ENCODE peak calls at places on chromosomes 6 and 20, in six cellular contexts. X, H, Z, K, B and N are unnamed samples.

GRCh38 chr6:32329141-32329540 is 42.6 kb downstream of the TSBP1 start:
- DNase-seq in X (no peak), H (no peak), K (no peak), Z (no peak), B (no peak), N (no peak)

GRCh38 chr6:167828325-167828956 is 1.7 kb downstream of the AFDN start:
- DNase-seq in K (peak; percentile 46), Z (no peak), X (no peak), B (no peak), H (no peak), N (no peak)

GRCh38 chr20:35979528-35979927 is 11.1 kb downstream of the CNBD2 start:
- DNase-seq in Z (no peak), H (no peak), X (no peak), K (no peak), B (no peak), N (no peak)

GRCh38 chr6:44221291-44221960 is 2.0 kb upstream of the SLC29A1 start:
- DNase-seq in B (peak; percentile 84), H (no peak), X (no peak), K (peak; percentile 83), Z (peak; percentile 75), N (peak; percentile 92)

GRCh38 chr20:37378785-37379598 is 33.1 kb downstream of the SRC start:
- DNase-seq in B (peak; percentile 64), X (peak; percentile 32), Z (no peak), H (no peak), K (no peak), N (peak; percentile 52)

GRCh38 chr6:140677781-140678528 is 1303.5 kb upstream of the CITED2 start:
- DNase-seq in H (no peak), Z (no peak), X (no peak), B (no peak), K (no peak), N (no peak)

GRCh38 chr6:41940759-41941279 is 789 bp downstream of the CCND3 start:
- DNase-seq in B (peak; percentile 45), K (peak; percentile 67), H (no peak), Z (peak; percentile 47), X (no peak), N (peak; percentile 70)

GRCh38 chr6:134816780-134817179 is 133.1 kb downstream of the ALDH8A1 start:
- DNase-seq in B (no peak), H (no peak), X (peak; percentile 92), Z (peak; percentile 26), K (no peak), N (no peak)